ENCODE peak calls at places on chromosomes 6 and 20, in seven cellular contexts. One of them, this sample, is unnamed.

GRCh38 chr20:63158352-63158751 is 57.6 kb downstream of the YTHDF1 start:
- DNase-seq in uterus: no peak
- DNase-seq in body of pancreas: no peak
- DNase-seq in transverse colon: no peak
- DNase-seq in esophagus squamous epithelium: no peak
- DNase-seq in right lobe of liver: no peak
- DNase-seq in spleen: no peak
- DNase-seq in this sample: no peak

GRCh38 chr20:1800777-1801176 is 94.4 kb upstream of the SIRPA start:
- DNase-seq in body of pancreas: no peak
- DNase-seq in uterus: no peak
- DNase-seq in right lobe of liver: no peak
- DNase-seq in transverse colon: no peak
- DNase-seq in esophagus squamous epithelium: no peak
- DNase-seq in spleen: no peak
- DNase-seq in this sample: no peak

GRCh38 chr6:43054206-43054943 is 724 bp upstream of the CUL7 start:
- DNase-seq in transverse colon: no peak
- DNase-seq in esophagus squamous epithelium: no peak
- DNase-seq in right lobe of liver: no peak
- DNase-seq in spleen: no peak
- DNase-seq in uterus: peak; percentile 35
- DNase-seq in body of pancreas: no peak
- DNase-seq in this sample: no peak

GRCh38 chr6:164520916-164521315 is 788.5 kb downstream of the C6orf118 start:
- DNase-seq in uterus: no peak
- DNase-seq in spleen: no peak
- DNase-seq in right lobe of liver: no peak
- DNase-seq in body of pancreas: no peak
- DNase-seq in transverse colon: no peak
- DNase-seq in esophagus squamous epithelium: no peak
- DNase-seq in this sample: no peak

GRCh38 chr20:19828233-19828632 is 70.2 kb downstream of the RIN2 start:
- DNase-seq in esophagus squamous epithelium: no peak
- DNase-seq in spleen: no peak
- DNase-seq in uterus: no peak
- DNase-seq in body of pancreas: no peak
- DNase-seq in transverse colon: no peak
- DNase-seq in right lobe of liver: no peak
- DNase-seq in this sample: no peak

GRCh38 chr6:13065596-13065995 is 262.7 kb downstream of the TBC1D7 start:
- DNase-seq in esophagus squamous epithelium: no peak
- DNase-seq in spleen: no peak
- DNase-seq in body of pancreas: no peak
- DNase-seq in right lobe of liver: no peak
- DNase-seq in uterus: no peak
- DNase-seq in transverse colon: no peak
- DNase-seq in this sample: no peak

GRCh38 chr6:149862901-149863595 is 1.1 kb downstream of the LRP11 start:
- DNase-seq in uterus: peak; percentile 49
- DNase-seq in right lobe of liver: peak; percentile 70
- DNase-seq in spleen: peak; percentile 90
- DNase-seq in transverse colon: peak; percentile 67
- DNase-seq in esophagus squamous epithelium: no peak
- DNase-seq in body of pancreas: peak; percentile 85
- DNase-seq in this sample: peak; percentile 95

GRCh38 chr20:4610871-4611270 is 110.8 kb upstream of the PRND start:
- DNase-seq in body of pancreas: no peak
- DNase-seq in spleen: no peak
- DNase-seq in uterus: no peak
- DNase-seq in transverse colon: no peak
- DNase-seq in esophagus squamous epithelium: no peak
- DNase-seq in right lobe of liver: no peak
- DNase-seq in this sample: no peak

GRCh38 chr20:57244221-57244585 is 22.2 kb downstream of the BMP7 start:
- DNase-seq in uterus: no peak
- DNase-seq in spleen: no peak
- DNase-seq in transverse colon: no peak
- DNase-seq in body of pancreas: no peak
- DNase-seq in right lobe of liver: no peak
- DNase-seq in esophagus squamous epithelium: no peak
- DNase-seq in this sample: no peak

GRCh38 chr20:13659288-13659687 is 20.6 kb upstream of the TASP1 start:
- DNase-seq in body of pancreas: no peak
- DNase-seq in right lobe of liver: no peak
- DNase-seq in transverse colon: no peak
- DNase-seq in uterus: no peak
- DNase-seq in spleen: no peak
- DNase-seq in esophagus squamous epithelium: no peak
- DNase-seq in this sample: no peak

GRCh38 chr6:71478834-71479541 is 190.4 kb downstream of the OGFRL1 start:
- DNase-seq in transverse colon: no peak
- DNase-seq in uterus: no peak
- DNase-seq in right lobe of liver: no peak
- DNase-seq in esophagus squamous epithelium: no peak
- DNase-seq in body of pancreas: no peak
- DNase-seq in spleen: no peak
- DNase-seq in this sample: no peak

GRCh38 chr6:162363757-162364156 is 363.8 kb downstream of the PRKN start:
- DNase-seq in esophagus squamous epithelium: no peak
- DNase-seq in uterus: no peak
- DNase-seq in spleen: no peak
- DNase-seq in transverse colon: no peak
- DNase-seq in right lobe of liver: no peak
- DNase-seq in body of pancreas: no peak
- DNase-seq in this sample: no peak

GRCh38 chr6:34709386-34709785 is 12.8 kb upstream of the ILRUN start:
- DNase-seq in transverse colon: peak; percentile 20
- DNase-seq in right lobe of liver: peak; percentile 72
- DNase-seq in spleen: peak; percentile 80
- DNase-seq in uterus: peak; percentile 74
- DNase-seq in esophagus squamous epithelium: no peak
- DNase-seq in body of pancreas: peak; percentile 94
- DNase-seq in this sample: peak; percentile 26

GRCh38 chr6:138897031-138897430 is 91.0 kb downstream of the REPS1 start:
- DNase-seq in uterus: no peak
- DNase-seq in right lobe of liver: no peak
- DNase-seq in spleen: no peak
- DNase-seq in transverse colon: no peak
- DNase-seq in esophagus squamous epithelium: no peak
- DNase-seq in body of pancreas: no peak
- DNase-seq in this sample: no peak

GRCh38 chr6:138896104-138896756 is 91.8 kb downstream of the REPS1 start:
- DNase-seq in right lobe of liver: no peak
- DNase-seq in esophagus squamous epithelium: no peak
- DNase-seq in body of pancreas: no peak
- DNase-seq in transverse colon: no peak
- DNase-seq in uterus: no peak
- DNase-seq in spleen: no peak
- DNase-seq in this sample: no peak

DNA sequence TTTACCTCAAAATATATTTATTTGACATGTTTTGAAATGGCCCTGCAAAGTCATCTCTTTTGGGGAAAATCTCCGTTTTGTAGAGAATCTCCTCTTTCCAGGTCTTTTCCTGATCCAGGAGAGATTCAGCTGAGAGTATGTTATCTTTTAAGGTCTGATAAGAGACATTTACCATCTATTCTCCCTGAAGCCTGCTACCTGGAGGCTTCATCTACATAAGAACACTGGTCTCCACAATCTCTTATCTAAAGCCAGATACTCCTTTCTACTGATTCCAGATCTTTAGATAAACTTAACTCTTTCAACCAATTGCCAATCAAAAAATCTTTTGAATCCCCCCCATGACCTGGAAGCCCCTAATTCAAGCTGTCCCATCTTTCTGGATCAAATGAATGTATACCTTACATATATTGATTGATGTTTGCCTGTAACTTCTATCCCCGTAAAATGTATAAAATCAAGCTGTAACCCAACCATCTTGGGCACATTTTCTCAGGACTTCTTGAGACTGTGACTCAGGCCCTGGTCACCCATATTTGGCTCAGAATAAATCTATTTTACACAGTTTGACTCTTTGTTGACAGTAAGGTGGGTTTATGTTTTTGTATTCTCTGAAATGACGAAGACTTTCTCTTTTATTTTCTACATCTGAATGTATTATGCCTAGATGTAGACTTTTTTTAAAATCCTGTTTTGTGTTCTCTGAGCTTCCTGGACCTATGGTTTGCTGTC is 95.5 kb downstream of the ECT2L start:
- DNase-seq in uterus: no peak
- DNase-seq in spleen: no peak
- DNase-seq in esophagus squamous epithelium: no peak
- DNase-seq in body of pancreas: no peak
- DNase-seq in right lobe of liver: no peak
- DNase-seq in transverse colon: no peak
- DNase-seq in this sample: no peak
- TF ChIP-seq CTCF in uterus: no peak
- TF ChIP-seq CTCF in spleen: no peak
- TF ChIP-seq CTCF in esophagus squamous epithelium: no peak
- TF ChIP-seq CTCF in body of pancreas: no peak
- TF ChIP-seq CTCF in right lobe of liver: no peak
- TF ChIP-seq CTCF in transverse colon: no peak
- TF ChIP-seq CTCF in this sample: no peak

GRCh38 chr20:25860531-25861150 is 164.0 kb upstream of the ZNF337 start:
- DNase-seq in esophagus squamous epithelium: no peak
- DNase-seq in transverse colon: no peak
- DNase-seq in body of pancreas: no peak
- DNase-seq in right lobe of liver: no peak
- DNase-seq in uterus: no peak
- DNase-seq in spleen: no peak
- DNase-seq in this sample: peak; percentile 85
- H3K4me3 ChIP-seq in esophagus squamous epithelium: no peak overlapping the region
- H3K4me3 ChIP-seq in transverse colon: no peak overlapping the region
- H3K4me3 ChIP-seq in body of pancreas: no peak overlapping the region
- H3K4me3 ChIP-seq in right lobe of liver: no peak overlapping the region
- H3K4me3 ChIP-seq in uterus: no peak overlapping the region
- H3K4me3 ChIP-seq in spleen: no peak overlapping the region
- H3K4me3 ChIP-seq in this sample: no peak overlapping the region

GRCh38 chr20:48672324-48672723 is 155.5 kb downstream of the PREX1 start:
- DNase-seq in right lobe of liver: no peak
- DNase-seq in esophagus squamous epithelium: no peak
- DNase-seq in spleen: peak; percentile 61
- DNase-seq in body of pancreas: no peak
- DNase-seq in uterus: no peak
- DNase-seq in transverse colon: no peak
- DNase-seq in this sample: no peak
- TF ChIP-seq POLR2A in right lobe of liver: no peak
- TF ChIP-seq POLR2A in esophagus squamous epithelium: no peak
- TF ChIP-seq POLR2A in spleen: no peak
- TF ChIP-seq POLR2A in body of pancreas: no peak
- TF ChIP-seq POLR2A in uterus: no peak
- TF ChIP-seq POLR2A in transverse colon: no peak
- TF ChIP-seq POLR2A in this sample: no peak

GRCh38 chr20:37379967-37380828 is 34.3 kb downstream of the SRC start:
- DNase-seq in uterus: no peak
- DNase-seq in right lobe of liver: no peak
- DNase-seq in esophagus squamous epithelium: no peak
- DNase-seq in spleen: peak; percentile 51
- DNase-seq in transverse colon: no peak
- DNase-seq in body of pancreas: peak; percentile 8
- DNase-seq in this sample: no peak
- TF ChIP-seq CTCF in uterus: no peak
- TF ChIP-seq CTCF in right lobe of liver: no peak
- TF ChIP-seq CTCF in esophagus squamous epithelium: no peak
- TF ChIP-seq CTCF in spleen: no peak
- TF ChIP-seq CTCF in transverse colon: no peak
- TF ChIP-seq CTCF in body of pancreas: no peak
- TF ChIP-seq CTCF in this sample: no peak

DNA sequence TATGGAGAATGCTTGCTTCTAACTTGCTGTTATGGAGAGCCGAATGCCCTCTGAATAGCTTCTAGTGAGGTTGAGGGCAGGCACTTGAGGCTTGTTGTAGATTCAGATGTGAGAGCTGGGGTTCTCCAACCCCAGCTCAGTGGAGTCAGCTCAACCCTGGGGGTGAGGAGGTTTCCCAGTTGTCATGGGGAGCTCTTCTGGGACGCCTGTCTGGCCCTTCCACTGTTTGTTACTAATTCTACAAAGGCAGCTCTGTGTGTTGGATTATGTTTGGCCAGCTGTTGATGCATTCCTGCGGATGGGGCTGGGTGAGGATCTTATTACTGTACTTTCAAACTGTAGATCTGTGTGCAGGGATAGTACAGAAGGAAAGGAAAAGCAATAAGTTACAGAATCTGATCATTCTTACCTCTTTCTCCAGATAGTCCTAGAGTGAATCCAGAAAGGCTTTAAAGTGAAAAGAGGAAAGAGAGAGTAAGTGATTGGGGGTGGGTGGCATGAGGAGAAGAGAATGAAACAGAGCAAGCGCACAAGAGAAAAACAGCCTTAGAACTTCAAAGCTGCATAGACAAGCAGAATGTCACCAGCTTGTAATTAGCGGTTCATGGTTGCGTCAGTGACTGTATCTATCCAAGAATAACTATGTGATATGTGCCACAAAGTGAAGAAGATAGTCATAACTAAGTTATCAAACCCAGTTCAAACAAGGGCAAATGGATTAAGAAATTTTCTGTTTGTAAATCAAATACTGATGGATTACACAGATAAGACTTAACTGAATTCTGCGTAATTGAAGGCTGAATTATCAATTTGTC is 148.6 kb downstream of the PRL start:
- DNase-seq in right lobe of liver: no peak
- DNase-seq in uterus: no peak
- DNase-seq in transverse colon: no peak
- DNase-seq in body of pancreas: peak; percentile 22
- DNase-seq in spleen: no peak
- DNase-seq in esophagus squamous epithelium: no peak
- DNase-seq in this sample: no peak
- H3K4me3 ChIP-seq in right lobe of liver: no peak overlapping the region
- H3K4me3 ChIP-seq in uterus: no peak overlapping the region
- H3K4me3 ChIP-seq in transverse colon: peak overlapping the region; percentile 6
- H3K4me3 ChIP-seq in body of pancreas: no peak overlapping the region
- H3K4me3 ChIP-seq in spleen: no peak overlapping the region
- H3K4me3 ChIP-seq in esophagus squamous epithelium: no peak overlapping the region
- H3K4me3 ChIP-seq in this sample: no peak overlapping the region

DNA sequence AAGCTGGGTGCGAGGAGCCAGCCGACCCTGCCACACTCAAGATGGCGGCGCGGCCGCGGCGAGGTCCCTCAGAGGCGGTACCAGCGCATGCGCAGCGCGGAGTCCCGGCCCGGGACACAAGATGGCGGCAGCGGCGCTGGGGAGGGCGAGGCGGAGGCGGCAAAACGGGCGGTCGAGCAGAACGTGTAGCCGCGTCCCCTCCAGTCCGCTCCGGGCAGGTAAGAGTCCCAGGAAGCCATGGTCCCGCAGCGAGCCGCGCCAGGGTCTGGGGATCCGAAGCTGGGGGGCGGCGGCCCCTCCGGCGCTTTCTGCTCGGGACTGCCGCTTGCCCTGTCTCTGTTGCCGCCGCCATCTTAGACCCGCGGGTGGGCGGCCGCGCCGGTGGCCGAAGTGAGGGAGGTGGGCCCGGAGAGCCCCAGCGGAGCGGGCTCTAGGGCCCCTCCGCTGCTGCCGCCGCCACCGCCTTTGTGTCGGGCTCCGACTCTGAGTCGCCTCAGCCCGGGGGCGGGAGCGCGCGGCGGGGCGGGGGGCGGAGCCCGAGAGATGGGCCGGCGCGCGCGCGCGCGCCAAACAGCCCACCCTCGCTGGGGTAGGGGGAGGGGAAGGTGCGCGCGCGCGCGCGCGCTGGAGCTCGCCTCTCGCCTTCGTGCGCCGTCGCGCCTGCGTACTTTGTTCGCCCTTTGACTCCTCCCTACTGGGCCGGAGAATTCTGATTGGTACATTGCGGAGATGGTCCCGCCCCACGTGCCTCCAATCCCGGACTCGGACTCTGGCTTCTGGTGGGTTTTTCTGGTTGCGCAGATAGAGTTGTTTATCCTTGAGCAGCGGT is at the start of gene PCIF1:
- DNase-seq in transverse colon: peak; percentile 98
- DNase-seq in uterus: peak; percentile 99
- DNase-seq in right lobe of liver: peak; percentile 99
- DNase-seq in spleen: peak; percentile 98
- DNase-seq in body of pancreas: peak; percentile 98
- DNase-seq in esophagus squamous epithelium: peak; percentile 81
- DNase-seq in this sample: peak; percentile 99
- TF ChIP-seq POLR2A in transverse colon: peak; percentile 95
- TF ChIP-seq POLR2A in uterus: peak; percentile 98
- TF ChIP-seq POLR2A in right lobe of liver: peak; percentile 99
- TF ChIP-seq POLR2A in spleen: peak; percentile 48
- TF ChIP-seq POLR2A in body of pancreas: peak; percentile 96
- TF ChIP-seq POLR2A in esophagus squamous epithelium: peak; percentile 99
- TF ChIP-seq POLR2A in this sample: no peak